ENCODE peak calls at places on chromosomes 6 and 20, in ten cellular contexts. One of them, this sample, is unnamed.

GRCh38 chr6:135748189-135748588 is 103.3 kb upstream of the PDE7B start:
- DNase-seq in NCI-H446: no peak
- DNase-seq in IMR-90: no peak
- DNase-seq in myocyte: no peak
- DNase-seq in Calu3: no peak
- DNase-seq in ascending aorta: no peak
- DNase-seq in NT2/D1: no peak
- DNase-seq in HT1080: no peak
- DNase-seq in GM10248: no peak
- DNase-seq in GM12891: no peak
- DNase-seq in this sample: no peak

GRCh38 chr6:87308970-87309369 is 13.4 kb upstream of the SMIM8 start:
- DNase-seq in NCI-H446: no peak
- DNase-seq in IMR-90: peak
- DNase-seq in myocyte: peak
- DNase-seq in Calu3: no peak
- DNase-seq in ascending aorta: no peak
- DNase-seq in NT2/D1: no peak
- DNase-seq in HT1080: peak
- DNase-seq in GM10248: no peak
- DNase-seq in GM12891: no peak
- DNase-seq in this sample: no peak

GRCh38 chr6:111069722-111070406 is 17.4 kb upstream of the SLC16A10 start:
- DNase-seq in NCI-H446: no peak
- DNase-seq in IMR-90: no peak
- DNase-seq in myocyte: no peak
- DNase-seq in Calu3: no peak
- DNase-seq in ascending aorta: no peak
- DNase-seq in NT2/D1: no peak
- DNase-seq in HT1080: no peak
- DNase-seq in GM10248: peak
- DNase-seq in GM12891: no peak
- DNase-seq in this sample: no peak

GRCh38 chr6:165705941-165706340 is 42.9 kb upstream of the PDE10A start:
- DNase-seq in NCI-H446: no peak
- DNase-seq in IMR-90: no peak
- DNase-seq in myocyte: no peak
- DNase-seq in Calu3: no peak
- DNase-seq in ascending aorta: no peak
- DNase-seq in NT2/D1: no peak
- DNase-seq in HT1080: no peak
- DNase-seq in GM10248: no peak
- DNase-seq in GM12891: no peak
- DNase-seq in this sample: no peak

GRCh38 chr6:35810831-35811698 is 5.9 kb downstream of the LHFPL5 start:
- DNase-seq in NCI-H446: no peak
- DNase-seq in IMR-90: peak
- DNase-seq in myocyte: peak
- DNase-seq in Calu3: peak
- DNase-seq in ascending aorta: no peak
- DNase-seq in NT2/D1: no peak
- DNase-seq in HT1080: peak
- DNase-seq in GM10248: no peak
- DNase-seq in GM12891: no peak
- DNase-seq in this sample: no peak

GRCh38 chr6:122429328-122429727 is 29.9 kb downstream of the HSF2 start:
- DNase-seq in NCI-H446: no peak
- DNase-seq in IMR-90: no peak
- DNase-seq in myocyte: no peak
- DNase-seq in Calu3: no peak
- DNase-seq in ascending aorta: no peak
- DNase-seq in NT2/D1: no peak
- DNase-seq in HT1080: no peak
- DNase-seq in GM10248: no peak
- DNase-seq in GM12891: no peak
- DNase-seq in this sample: no peak

GRCh38 chr6:36717231-36717825 is 19.7 kb downstream of the RAB44 start:
- DNase-seq in NCI-H446: no peak
- DNase-seq in IMR-90: no peak
- DNase-seq in myocyte: no peak
- DNase-seq in Calu3: no peak
- DNase-seq in ascending aorta: no peak
- DNase-seq in NT2/D1: no peak
- DNase-seq in HT1080: no peak
- DNase-seq in GM10248: no peak
- DNase-seq in GM12891: no peak
- DNase-seq in this sample: no peak

GRCh38 chr20:50163570-50164317 is 10.2 kb upstream of the PEDS1 start:
- DNase-seq in NCI-H446: no peak
- DNase-seq in IMR-90: peak
- DNase-seq in myocyte: peak
- DNase-seq in Calu3: peak
- DNase-seq in ascending aorta: no peak
- DNase-seq in NT2/D1: no peak
- DNase-seq in HT1080: peak
- DNase-seq in GM10248: no peak
- DNase-seq in GM12891: no peak
- DNase-seq in this sample: no peak

GRCh38 chr20:32898721-32899120 is 40.0 kb downstream of the EFCAB8 start:
- DNase-seq in NCI-H446: no peak
- DNase-seq in IMR-90: peak
- DNase-seq in myocyte: no peak
- DNase-seq in Calu3: no peak
- DNase-seq in ascending aorta: no peak
- DNase-seq in NT2/D1: no peak
- DNase-seq in HT1080: peak
- DNase-seq in GM10248: no peak
- DNase-seq in GM12891: no peak
- DNase-seq in this sample: no peak

This sample was measured in iPS DF 19.7.